ENCODE peak calls at places on chromosome 7, in nine cellular contexts. A is sigmoid colon; H is CD8-positive, alpha-beta memory T cell; Y is Peyer's patch; W is psoas muscle; C is NT2/D1; P is right lobe of liver; S is SJSA1; N is adrenal gland. Q is an unnamed sample. For H3K4me1, the result is how much of the 10 kb centered on the place peaks cover.

GRCh38 chr7:73397936-73398335 is 35.6 kb upstream of the FZD9 start:
- DNase-seq in H (no peak), S (no peak), C (no peak), P (no peak), Y (no peak), A (peak), N (no peak), W (peak), Q (no peak)

GRCh38 chr7:151807876-151808275 is 69.0 kb downstream of the PRKAG2 start:
- DNase-seq in H (no peak), A (no peak), W (peak), C (no peak), N (no peak), P (peak), Y (no peak), S (no peak), Q (no peak)

GRCh38 chr7:18530224-18531179 is 35.0 kb downstream of the HDAC9 start:
- DNase-seq in W (no peak), A (no peak), S (no peak), P (no peak), Y (no peak), H (no peak), N (no peak), C (no peak), Q (no peak)

GRCh38 chr7:102823715-102824114 is 74.9 kb downstream of the FAM185A start:
- DNase-seq in S (no peak), P (no peak), Y (no peak), A (no peak), H (no peak), C (no peak), N (no peak), W (no peak), Q (no peak)

GRCh38 chr7:89602984-89603383 is 551.3 kb upstream of the STEAP1 start:
- DNase-seq in C (no peak), H (no peak), S (no peak), W (no peak), A (no peak), P (no peak), Y (no peak), N (no peak), Q (no peak)

GRCh38 chr7:157466473-157467261 is 129.9 kb downstream of the DNAJB6 start:
- DNase-seq in N (peak), A (peak), P (no peak), S (no peak), C (no peak), H (no peak), Y (no peak), W (no peak), Q (no peak)

GRCh38 chr7:120274899-120275298 is 1.9 kb downstream of the KCND2 start:
- DNase-seq in N (no peak), P (no peak), C (no peak), S (no peak), W (no peak), A (no peak), Y (no peak), H (no peak), Q (no peak)

GRCh38 chr7:17556247-17556646 is 257.8 kb downstream of the AHR start:
- DNase-seq in P (no peak), N (peak), Y (no peak), A (no peak), W (no peak), H (no peak), S (no peak), C (no peak), Q (no peak)

GRCh38 chr7:49802600-49802999 is 29.2 kb downstream of the VWC2 start:
- DNase-seq in P (no peak), N (no peak), Y (no peak), W (no peak), A (no peak), S (no peak), H (no peak), C (no peak), Q (no peak)

GRCh38 chr7:34756691-34757090 is 98.7 kb downstream of the NPSR1 start:
- DNase-seq in N (no peak), C (no peak), A (no peak), S (no peak), H (no peak), Y (no peak), P (no peak), W (no peak), Q (no peak)

GRCh38 chr7:106841896-106842390 is 23.1 kb upstream of the PIK3CG start:
- DNase-seq in S (peak), W (no peak), Y (no peak), H (no peak), A (no peak), P (no peak), N (no peak), C (peak), Q (no peak)

GRCh38 chr7:166370-167060 is 25.9 kb upstream of the FAM20C start:
- DNase-seq in N (no peak), A (peak), Y (no peak), W (peak), P (peak), H (no peak), S (no peak), C (no peak), Q (peak)

DNA sequence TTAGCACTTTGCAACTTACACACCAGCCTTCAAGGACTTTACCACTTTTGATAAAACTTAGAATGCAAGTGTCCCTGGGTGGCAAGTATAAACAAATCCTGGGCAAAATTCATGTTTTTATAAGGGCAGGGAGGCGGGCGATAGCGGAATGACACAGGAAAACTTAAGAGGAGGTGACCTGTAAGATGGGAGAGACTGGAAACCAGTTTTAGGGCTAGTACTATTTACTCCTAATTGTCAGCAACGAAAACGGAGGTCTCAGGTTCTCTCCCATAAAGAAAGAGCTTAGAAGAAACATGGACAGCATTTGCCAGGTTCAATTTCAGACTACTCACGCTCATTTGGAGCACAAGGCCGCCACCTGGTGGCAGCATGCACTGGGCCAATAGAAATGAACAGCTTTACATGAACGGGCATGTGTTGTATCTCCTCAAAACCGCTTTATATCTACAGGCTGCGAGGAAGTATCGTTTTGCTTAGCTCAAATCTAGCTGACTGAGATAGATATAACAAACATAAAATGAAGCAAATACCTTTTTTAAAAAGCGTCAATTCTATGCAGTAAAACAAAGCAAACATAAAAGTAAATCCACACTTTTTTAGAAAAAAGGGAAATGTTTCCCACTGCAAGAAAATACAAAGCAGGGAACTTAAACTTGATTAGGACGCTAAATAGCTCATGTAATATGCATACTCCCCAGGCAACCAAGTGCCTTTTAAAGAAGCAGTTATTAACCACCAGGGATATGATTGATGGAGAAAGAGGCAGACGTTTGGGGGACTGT is 37.6 kb upstream of the SVOPL start:
- DNase-seq in N (peak), H (peak), A (peak), P (peak), W (peak), C (peak), Y (peak), S (peak), Q (no peak)
- H3K4me1 ChIP-seq in N (under half), H (under half), A (under half), P (under half), W (under half), C (under half), Y (under half), S (under half), Q (under half)

GRCh38 chr7:143388491-143389101 is 7.5 kb downstream of the ZYX start:
- DNase-seq in C (no peak), N (no peak), H (no peak), A (peak), S (no peak), W (no peak), P (peak), Y (no peak), Q (no peak)
- H3K4me1 ChIP-seq in C (under half), N (half or more), H (under half), A (half or more), S (under half), W (under half), P (half or more), Y (under half), Q (under half)

GRCh38 chr7:44629825-44630580 is 23.6 kb downstream of the OGDH start:
- DNase-seq in Y (peak), C (no peak), P (no peak), W (no peak), H (no peak), S (no peak), N (no peak), A (no peak), Q (no peak)

GRCh38 chr7:44632196-44632595 is 25.8 kb downstream of the OGDH start:
- DNase-seq in W (no peak), H (no peak), C (no peak), Y (no peak), A (no peak), S (no peak), N (no peak), P (no peak), Q (no peak)

GRCh38 chr7:44633254-44634186 is 27.1 kb downstream of the OGDH start:
- DNase-seq in S (peak), H (peak), N (peak), C (no peak), Y (peak), P (peak), A (peak), W (peak), Q (no peak)

GRCh38 chr7:44630791-44631457 is 24.5 kb downstream of the OGDH start:
- DNase-seq in A (no peak), S (no peak), C (no peak), Y (peak), W (no peak), N (no peak), H (no peak), P (no peak), Q (no peak)

DNA sequence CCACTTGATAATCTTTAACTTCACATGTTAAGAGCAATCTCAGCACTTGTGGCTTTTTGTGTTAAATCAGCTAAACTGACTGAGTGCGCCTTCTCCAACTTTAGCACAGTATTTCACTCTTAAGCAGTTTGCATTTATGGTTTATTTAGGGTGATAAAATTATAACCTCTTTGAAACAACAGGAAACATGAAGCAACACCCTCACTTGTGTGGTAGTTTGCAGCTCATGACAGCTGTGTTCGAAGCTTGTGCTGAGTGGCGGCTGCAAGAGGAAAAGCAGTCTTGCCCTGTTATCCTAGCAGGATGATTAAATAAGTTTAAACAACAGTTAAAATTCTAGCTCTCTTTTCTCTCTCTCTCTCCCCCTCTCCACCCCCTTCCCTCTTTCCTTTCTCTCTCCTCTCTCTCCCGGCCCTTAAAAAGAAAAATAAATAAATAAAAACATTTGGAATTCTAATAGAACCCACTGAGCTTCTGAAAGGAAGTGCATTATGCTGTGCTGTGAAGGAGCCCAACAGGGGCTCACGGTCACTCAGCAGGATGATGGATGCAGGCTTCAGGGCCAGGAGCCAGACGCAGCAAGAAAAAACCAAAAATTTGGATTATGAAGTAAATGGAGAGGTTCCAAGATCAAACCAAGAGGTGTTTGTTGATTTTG is 25.2 kb downstream of the OGDH start:
- DNase-seq in W (no peak), C (no peak), Y (no peak), H (peak), N (no peak), P (no peak), A (no peak), S (peak), Q (no peak)
- H3K4me1 ChIP-seq in W (half or more), C (under half), Y (half or more), H (half or more), N (under half), P (under half), A (under half), S (half or more), Q (under half)

GRCh38 chr7:2104716-2105115 is 128.0 kb downstream of the MAD1L1 start:
- DNase-seq in Y (no peak), W (no peak), S (no peak), P (no peak), N (no peak), H (no peak), A (no peak), C (no peak), Q (no peak)

GRCh38 chr7:2105280-2105679 is 127.5 kb downstream of the MAD1L1 start:
- DNase-seq in S (no peak), C (no peak), N (no peak), W (no peak), P (no peak), H (no peak), A (no peak), Y (no peak), Q (no peak)

GRCh38 chr7:2106506-2106905 is 126.2 kb downstream of the MAD1L1 start:
- DNase-seq in Y (no peak), A (no peak), H (no peak), W (no peak), C (no peak), N (no peak), S (no peak), P (no peak), Q (no peak)

GRCh38 chr7:2106920-2107319 is 125.8 kb downstream of the MAD1L1 start:
- DNase-seq in W (peak), N (peak), Y (no peak), S (no peak), H (no peak), C (no peak), P (no peak), A (no peak), Q (peak)

DNA sequence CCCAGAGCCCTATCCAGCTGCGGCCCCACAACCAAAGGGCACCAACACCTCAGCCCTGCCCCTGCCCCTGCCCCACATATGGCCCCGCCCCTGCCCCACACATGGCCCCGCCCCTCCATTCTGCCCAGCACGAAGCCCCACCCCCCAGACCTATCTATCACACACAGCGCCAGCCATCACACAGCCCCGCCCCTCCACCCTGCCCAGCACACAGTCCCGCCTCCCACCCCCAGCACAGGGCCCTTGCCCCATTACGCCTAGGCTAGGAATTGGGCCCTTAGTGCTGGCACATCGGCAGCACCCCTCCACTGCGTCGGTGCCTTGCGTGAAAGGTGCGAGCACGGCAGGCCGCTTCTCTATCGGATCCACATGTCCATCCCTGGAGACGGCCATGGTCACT is 126.8 kb downstream of the MAD1L1 start:
- DNase-seq in Y (no peak), W (no peak), S (no peak), C (no peak), H (no peak), N (no peak), A (no peak), P (no peak), Q (no peak)
- H3K4me1 ChIP-seq in Y (under half), W (under half), S (under half), C (half or more), H (under half), N (under half), A (under half), P (under half), Q (under half)

GRCh38 chr7:36182854-36183604 is 30.0 kb downstream of the EEPD1 start:
- DNase-seq in N (no peak), Y (no peak), P (no peak), H (no peak), W (no peak), A (no peak), C (no peak), S (no peak), Q (no peak)

GRCh38 chr7:36185732-36186131 is 32.7 kb downstream of the EEPD1 start:
- DNase-seq in S (no peak), A (no peak), N (no peak), Y (no peak), H (no peak), C (no peak), W (no peak), P (no peak), Q (no peak)

GRCh38 chr7:36186841-36187240 is 33.8 kb downstream of the EEPD1 start:
- DNase-seq in N (no peak), S (no peak), Y (no peak), C (no peak), P (no peak), H (no peak), A (no peak), W (no peak), Q (no peak)

GRCh38 chr7:36186359-36186758 is 33.3 kb downstream of the EEPD1 start:
- DNase-seq in W (no peak), N (no peak), A (no peak), S (no peak), H (no peak), C (no peak), P (no peak), Y (no peak), Q (no peak)

GRCh38 chr7:36185092-36185491 is 32.0 kb downstream of the EEPD1 start:
- DNase-seq in A (no peak), W (no peak), P (no peak), S (peak), C (no peak), H (no peak), Y (no peak), N (no peak), Q (no peak)
- H3K4me1 ChIP-seq in A (under half), W (half or more), P (under half), S (under half), C (under half), H (under half), Y (under half), N (under half), Q (under half)

DNA sequence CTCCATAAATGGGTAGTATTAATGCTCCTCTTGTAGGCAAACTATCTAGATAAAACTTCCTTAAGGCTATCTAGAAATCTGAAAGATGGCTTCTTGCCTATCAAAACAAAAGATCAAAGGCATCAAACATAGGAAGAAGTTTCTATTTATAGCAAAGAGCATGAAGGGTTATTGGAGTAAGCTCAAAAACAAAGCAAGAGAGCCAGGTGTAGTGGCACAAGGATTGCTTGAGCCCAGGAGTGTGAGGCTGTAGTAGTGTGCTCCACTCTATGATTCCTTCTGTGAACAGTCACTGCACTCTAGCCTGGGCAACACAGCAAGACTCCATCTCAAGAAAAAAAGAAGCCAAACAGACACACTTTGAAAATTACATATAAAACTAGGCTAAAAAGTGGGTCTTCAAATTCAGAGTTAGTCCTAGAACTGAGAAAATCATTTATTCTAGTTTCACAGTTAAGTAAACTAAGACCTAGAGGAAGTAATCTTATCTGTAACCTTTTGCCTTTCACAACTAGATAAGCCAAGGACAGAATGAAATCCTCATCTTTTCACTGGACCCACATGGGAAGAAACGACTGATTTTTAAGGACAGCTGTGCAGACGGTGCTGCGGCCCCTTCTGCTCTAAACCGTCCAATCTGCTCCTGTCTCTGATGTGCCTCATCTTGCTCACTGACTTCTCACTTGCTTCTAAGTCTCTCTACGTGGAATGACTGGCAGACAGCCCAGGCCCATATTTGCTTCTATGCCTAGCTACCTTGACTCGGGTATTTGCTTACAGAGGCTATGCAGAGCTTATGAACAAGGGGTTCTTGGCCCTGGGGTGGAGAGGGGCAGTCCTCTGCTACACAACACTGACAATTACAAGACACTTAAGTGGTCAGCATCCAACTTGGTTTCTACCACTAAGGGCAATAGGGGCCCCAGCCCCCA is 50.0 kb downstream of the ESYT2 start:
- DNase-seq in N (peak), W (no peak), Y (no peak), H (no peak), A (no peak), S (no peak), P (no peak), C (no peak), Q (no peak)
- H3K4me1 ChIP-seq in N (under half), W (under half), Y (under half), H (half or more), A (under half), S (under half), P (under half), C (under half), Q (under half)

DNA sequence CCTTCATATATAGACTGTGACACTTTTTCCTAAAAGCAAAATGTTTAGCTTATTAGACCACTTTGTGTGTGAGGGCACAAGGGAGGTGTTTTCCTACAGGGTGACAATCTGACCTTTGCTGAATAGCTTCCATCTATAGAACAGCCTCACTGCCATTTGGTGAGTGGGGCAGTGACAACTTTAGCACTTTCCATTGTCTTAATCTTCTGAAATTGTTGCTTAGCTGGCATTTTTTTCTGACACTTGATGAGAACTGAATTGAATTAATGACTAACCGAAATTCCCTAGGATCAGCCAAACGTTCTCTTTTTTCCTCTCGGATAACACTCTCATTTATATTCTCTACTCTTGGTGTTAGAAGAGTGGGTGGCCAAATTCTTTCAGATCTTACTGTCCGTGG is 30.2 kb downstream of the KDM7A start:
- DNase-seq in Y (no peak), S (no peak), H (no peak), P (no peak), C (no peak), W (no peak), N (no peak), A (no peak), Q (no peak)
- H3K4me1 ChIP-seq in Y (under half), S (under half), H (under half), P (under half), C (under half), W (under half), N (under half), A (under half), Q (under half)

GRCh38 chr7:5690931-5691461 is 90.5 kb downstream of the RNF216 start:
- DNase-seq in Y (no peak), C (no peak), A (peak), P (no peak), H (no peak), S (no peak), W (peak), N (peak), Q (no peak)
- H3K4me1 ChIP-seq in Y (under half), C (under half), A (half or more), P (under half), H (half or more), S (half or more), W (half or more), N (half or more), Q (under half)

Q was measured in RWPE2.